ENCODE peak calls at places on chromosome 11, in five cellular contexts. M, U, G, Y and J are unnamed samples. For H3K4me1, the result is how much of the 10 kb centered on the place peaks cover.

GRCh38 chr11:33476945-33477584 is 219.9 kb downstream of the HIPK3 start:
- DNase-seq in M (no peak), U (no peak), G (no peak), Y (no peak), J (no peak)

GRCh38 chr11:120969993-120970392 is 53.9 kb upstream of the TBCEL start:
- DNase-seq in M (no peak), U (no peak), G (no peak), Y (no peak), J (no peak)

GRCh38 chr11:100730266-100730665 is 43.2 kb downstream of the ARHGAP42 start:
- DNase-seq in M (no peak), U (no peak), G (no peak), Y (no peak), J (no peak)

GRCh38 chr11:58628446-58628845 is 6.0 kb downstream of the CNTF start:
- DNase-seq in M (no peak), U (no peak), G (no peak), Y (no peak), J (no peak)

GRCh38 chr11:120235024-120235628 is 4.8 kb upstream of the POU2F3 start:
- DNase-seq in M (peak), U (peak), G (peak), Y (peak), J (peak)

GRCh38 chr11:61698173-61698965 is 18.2 kb downstream of the DAGLA start:
- DNase-seq in M (no peak), U (no peak), G (no peak), Y (no peak), J (no peak)

GRCh38 chr11:95065336-95065735 is 1.4 kb upstream of the SRSF8 start:
- DNase-seq in M (no peak), U (no peak), G (no peak), Y (no peak), J (no peak)

GRCh38 chr11:61090982-61091372 is 11.3 kb upstream of the CD5 start:
- DNase-seq in M (no peak), U (no peak), G (no peak), Y (no peak), J (no peak)

GRCh38 chr11:102596578-102596977 is 28.6 kb downstream of the MMP20 start:
- DNase-seq in M (no peak), U (no peak), G (no peak), Y (peak), J (no peak)

GRCh38 chr11:18721576-18722292 is 4.3 kb downstream of the IGSF22 start:
- DNase-seq in M (no peak), U (peak), G (peak), Y (no peak), J (peak)

GRCh38 chr11:68942751-68943271 is 38.0 kb downstream of the MRGPRD start:
- DNase-seq in M (no peak), U (no peak), G (no peak), Y (no peak), J (no peak)

GRCh38 chr11:79244805-79245197 is 196.0 kb downstream of the TENM4 start:
- DNase-seq in M (no peak), U (no peak), G (no peak), Y (no peak), J (no peak)

GRCh38 chr11:20327377-20327776 is 36.1 kb upstream of the HTATIP2 start:
- DNase-seq in M (no peak), U (no peak), G (no peak), Y (no peak), J (no peak)
- TF ChIP-seq CTCF in M (no peak), U (no peak), G (no peak), Y (no peak), J (no peak)

DNA sequence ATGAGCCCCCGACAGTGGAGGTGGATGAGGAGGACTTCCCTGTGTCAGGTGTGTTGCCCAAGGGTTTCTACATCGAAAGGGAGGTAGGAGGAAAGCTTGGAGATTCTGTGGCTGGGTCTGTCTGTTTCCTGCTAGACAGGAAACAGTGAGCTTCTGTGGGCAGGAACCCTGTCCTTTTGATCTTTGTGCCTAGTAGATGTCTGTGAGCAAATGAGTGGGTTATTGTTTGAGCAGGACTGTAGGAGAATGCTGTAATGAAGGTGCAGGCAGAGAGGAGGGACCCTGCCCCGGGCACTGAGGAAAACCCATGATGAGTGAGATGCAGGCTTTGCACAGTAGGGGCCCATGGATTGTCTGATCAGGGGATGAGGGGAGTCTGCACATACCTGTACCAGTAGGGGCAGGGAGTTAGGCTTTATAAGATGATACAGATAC is 14.0 kb downstream of the USP35 start:
- DNase-seq in M (no peak), U (no peak), G (no peak), Y (peak), J (no peak)
- TF ChIP-seq JUN in M (no peak), U (no peak), G (no peak), Y (no peak), J (no peak)

DNA sequence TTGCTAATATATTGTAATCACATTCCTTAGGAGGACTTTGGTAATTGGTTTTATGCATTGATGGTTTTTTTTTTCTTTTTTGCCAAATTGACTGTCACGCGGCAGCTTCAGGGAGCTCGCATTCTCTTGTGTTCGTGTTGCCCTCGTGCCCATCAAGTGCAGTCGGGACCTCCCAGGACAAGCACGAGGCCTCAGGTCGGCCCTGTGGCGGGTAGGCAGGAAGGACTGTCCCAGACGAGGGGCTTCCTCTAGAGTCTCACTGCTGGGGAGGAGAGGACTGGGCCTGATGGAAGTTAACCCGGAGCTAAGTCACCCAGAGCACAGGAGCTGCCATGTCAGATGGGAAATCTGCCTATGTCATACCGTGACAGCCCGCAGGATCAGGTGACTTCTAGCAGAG is 37.0 kb downstream of the CTTN start:
- DNase-seq in M (no peak), U (no peak), G (no peak), Y (no peak), J (no peak)
- H3K4me1 ChIP-seq in M (under half), U (under half), G (under half), Y (under half), J (under half)

DNA sequence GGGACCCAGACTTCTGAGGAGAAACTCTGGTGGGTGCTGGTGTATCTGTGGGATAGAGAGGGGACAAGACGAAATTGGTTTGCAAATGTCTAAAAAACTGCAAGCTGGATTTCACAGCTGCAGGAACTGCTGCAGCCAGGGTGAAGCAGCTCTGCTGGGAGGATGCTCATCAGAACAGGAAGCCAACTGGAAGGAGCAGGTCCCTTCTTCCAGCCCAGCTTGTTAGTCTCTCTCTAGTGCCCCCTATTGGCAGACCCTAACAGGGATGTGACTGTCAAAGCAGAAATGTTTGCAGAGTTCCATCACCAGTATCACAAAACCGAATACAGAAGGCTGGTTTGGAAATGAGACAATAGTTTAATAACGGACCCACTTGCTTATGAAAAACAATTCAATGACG is 74.8 kb upstream of the SLC22A12 start:
- DNase-seq in M (no peak), U (peak), G (no peak), Y (no peak), J (no peak)
- TF ChIP-seq CTCF in M (peak), U (peak), G (no peak), Y (peak), J (peak)

DNA sequence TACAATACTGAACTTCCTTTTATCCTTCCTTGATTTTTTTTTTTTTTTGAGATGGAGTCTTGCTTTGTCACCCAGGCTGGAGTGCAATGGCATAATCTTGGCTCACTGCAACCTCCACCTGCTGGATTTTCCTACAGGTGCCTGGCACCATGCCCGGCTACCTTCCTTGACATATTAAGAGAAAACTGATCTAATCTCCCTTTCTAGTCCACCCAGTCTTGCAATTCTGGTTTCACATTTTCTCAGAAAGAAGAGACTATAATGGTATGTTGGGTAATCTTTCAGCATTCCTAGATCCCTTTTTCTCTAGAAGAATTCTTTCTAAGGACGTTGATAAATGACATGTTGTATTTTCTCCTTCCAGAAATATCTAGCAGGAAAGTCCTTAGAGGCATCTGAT is 10.3 kb upstream of the HSPA8 start:
- DNase-seq in M (no peak), U (no peak), G (no peak), Y (no peak), J (no peak)
- TF ChIP-seq JUN in M (no peak), U (no peak), G (no peak), Y (no peak), J (no peak)

DNA sequence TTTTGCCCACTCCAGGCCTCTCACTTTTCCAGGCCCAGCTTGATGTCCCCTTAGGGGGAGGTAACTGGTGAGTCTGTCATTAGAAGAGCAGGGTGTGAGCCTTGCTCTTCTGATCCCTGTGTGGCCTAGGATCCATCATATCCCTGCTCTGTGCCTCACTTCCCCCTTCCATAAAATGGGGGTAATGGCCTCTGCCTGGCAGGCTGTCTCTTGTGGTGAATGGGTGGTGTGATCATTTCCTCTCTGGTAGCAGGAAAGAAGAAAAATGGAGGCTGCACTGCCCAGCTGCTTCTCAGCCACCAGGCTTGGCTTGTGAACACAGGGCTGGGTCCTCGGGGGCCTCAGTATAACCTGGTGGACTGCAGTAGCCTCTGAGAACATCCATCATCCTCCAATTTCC is 5.6 kb downstream of the ARHGEF17 start:
- DNase-seq in M (no peak), U (no peak), G (no peak), Y (no peak), J (peak)
- H3K4me1 ChIP-seq in M (under half), U (under half), G (under half), Y (half or more), J (under half)